ENCODE peak calls at places on chromosomes 16 and 17, in ten cellular contexts. G is ACHN; N is NCI-H1694 treated with DMSO at 0.1 percent for 48 hours; T is T follicular helper cell; E is naive thymus-derived CD4-positive, alpha-beta T cell; F is thoracic aorta; X is cardiac fibroblast; W is amygdala; K is IMR-90; L is GM12865. S is an unnamed sample.

GRCh38 chr17:33778505-33779398 is 476.3 kb upstream of the CCL2 start:
- DNase-seq in G (peak), N (peak), T (no peak), E (peak), F (no peak), X (peak), W (no peak), K (peak), L (peak), S (no peak)

GRCh38 chr16:1151424-1152122 is 1.3 kb upstream of the CACNA1H start:
- DNase-seq in G (no peak), N (no peak), T (no peak), E (peak), F (no peak), X (no peak), W (no peak), K (no peak), L (no peak), S (no peak)

GRCh38 chr17:51947160-51947559 is 211.4 kb downstream of the CA10 start:
- DNase-seq in G (no peak), N (no peak), T (no peak), E (no peak), F (no peak), X (no peak), W (no peak), K (no peak), L (no peak), S (no peak)

GRCh38 chr17:35428229-35428628 is 4.1 kb downstream of the SLFN12 start:
- DNase-seq in G (no peak), N (no peak), T (no peak), E (no peak), F (no peak), X (no peak), W (no peak), K (no peak), L (no peak), S (no peak)

GRCh38 chr16:14321542-14321941 is 250.4 kb downstream of the MRTFB start:
- DNase-seq in G (no peak), N (peak), T (no peak), E (no peak), F (no peak), X (no peak), W (no peak), K (no peak), L (no peak), S (no peak)

GRCh38 chr17:72342582-72343527 is 222.0 kb downstream of the SOX9 start:
- DNase-seq in G (peak), N (no peak), T (no peak), E (no peak), F (no peak), X (peak), W (no peak), K (no peak), L (no peak), S (peak)

GRCh38 chr16:1791943-1792812 is 1.3 kb downstream of the IGFALS start:
- DNase-seq in G (no peak), N (no peak), T (no peak), E (no peak), F (no peak), X (no peak), W (no peak), K (no peak), L (no peak), S (no peak)

GRCh38 chr17:57622886-57623433 is 122.1 kb downstream of the CCDC182 start:
- DNase-seq in G (peak), N (no peak), T (no peak), E (no peak), F (no peak), X (peak), W (no peak), K (peak), L (peak), S (peak)

GRCh38 chr17:13601776-13602551 is at the start of gene HS3ST3A1:
- DNase-seq in G (peak), N (no peak), T (no peak), E (no peak), F (no peak), X (peak), W (no peak), K (peak), L (no peak), S (no peak)

GRCh38 chr16:70696952-70697600 is 11.2 kb upstream of the MTSS2 start:
- DNase-seq in G (no peak), N (no peak), T (no peak), E (peak), F (no peak), X (no peak), W (no peak), K (no peak), L (no peak), S (no peak)

GRCh38 chr17:5837055-5837491 is 233.1 kb upstream of the WSCD1 start:
- DNase-seq in G (peak), N (no peak), T (no peak), E (no peak), F (no peak), X (peak), W (no peak), K (peak), L (no peak), S (no peak)

GRCh38 chr17:51256101-51256500 is 3.7 kb downstream of the MBTD1 start:
- DNase-seq in G (no peak), N (no peak), T (no peak), E (no peak), F (no peak), X (no peak), W (no peak), K (no peak), L (no peak), S (no peak)

GRCh38 chr16:84582958-84583516 is 34.8 kb downstream of the COTL1 start:
- DNase-seq in G (peak), N (no peak), T (no peak), E (no peak), F (no peak), X (peak), W (no peak), K (peak), L (no peak), S (peak)

GRCh38 chr17:27997522-27997921 is 45.0 kb upstream of the NLK start:
- DNase-seq in G (no peak), N (no peak), T (no peak), E (no peak), F (no peak), X (no peak), W (no peak), K (no peak), L (no peak), S (no peak)

GRCh38 chr17:77649717-77650211 is 308.7 kb upstream of the TNRC6C start:
- DNase-seq in G (no peak), N (no peak), T (no peak), E (no peak), F (no peak), X (peak), W (no peak), K (no peak), L (no peak), S (no peak)

GRCh38 chr17:80761421-80761871 is 216.8 kb downstream of the RPTOR start:
- DNase-seq in G (peak), N (no peak), T (peak), E (no peak), F (no peak), X (peak), W (no peak), K (peak), L (no peak), S (no peak)

GRCh38 chr17:17763136-17763535 is 73.7 kb downstream of the SREBF1 start:
- DNase-seq in G (no peak), N (no peak), T (no peak), E (no peak), F (no peak), X (no peak), W (no peak), K (no peak), L (no peak), S (no peak)

GRCh38 chr17:9531080-9531479 is 44.5 kb downstream of the STX8 start:
- DNase-seq in G (no peak), N (no peak), T (no peak), E (no peak), F (no peak), X (no peak), W (no peak), K (peak), L (no peak), S (no peak)

GRCh38 chr16:22357635-22357971 is 16.8 kb downstream of the CDR2 start:
- DNase-seq in G (no peak), N (no peak), T (no peak), E (no peak), F (no peak), X (no peak), W (no peak), K (no peak), L (peak), S (no peak)

S was measured in hypothalamus.